ENCODE peak calls at places on chromosomes 3 and 15, in nine cellular contexts. Y is A172; L is ovary; O is kidney tubule cell; T is ELR; U is CD8-positive, alpha-beta memory T cell; Q is SK-N-DZ; Z is posterior vena cava; W is stimulated activated CD8-positive, alpha-beta memory T cell treated with anti-CD3 and anti-CD28 coated beads, Interleukin-15, amount 100 ng/mL, for 24 hours. M is an unnamed sample.

GRCh38 chr15:100559330-100559729 is 30.6 kb upstream of the CERS3 start:
- DNase-seq in Y (no peak), L (no peak), O (no peak), T (no peak), U (no peak), Q (no peak), Z (no peak), W (no peak), M (no peak)

GRCh38 chr3:170144437-170144843 is 37.1 kb downstream of the PHC3 start:
- DNase-seq in Y (no peak), L (no peak), O (peak), T (peak), U (no peak), Q (no peak), Z (no peak), W (no peak), M (no peak)

GRCh38 chr3:49759226-49759625 is 27.1 kb downstream of the IP6K1 start:
- DNase-seq in Y (no peak), L (peak), O (no peak), T (no peak), U (no peak), Q (no peak), Z (no peak), W (no peak), M (no peak)

GRCh38 chr3:106829206-106829605 is 548.0 kb upstream of the CCDC54 start:
- DNase-seq in Y (peak), L (no peak), O (peak), T (peak), U (no peak), Q (no peak), Z (no peak), W (no peak), M (no peak)

GRCh38 chr3:72310028-72310987 is 525.4 kb upstream of the PROK2 start:
- DNase-seq in Y (peak), L (no peak), O (peak), T (peak), U (no peak), Q (peak), Z (no peak), W (no peak), M (peak)

GRCh38 chr3:52763466-52763865 is 7.3 kb downstream of the NEK4 start:
- DNase-seq in Y (no peak), L (no peak), O (no peak), T (no peak), U (no peak), Q (no peak), Z (no peak), W (no peak), M (no peak)

GRCh38 chr3:15632212-15632580 is 30.7 kb downstream of the BTD start:
- DNase-seq in Y (no peak), L (no peak), O (no peak), T (no peak), U (no peak), Q (no peak), Z (no peak), W (no peak), M (no peak)

GRCh38 chr15:93716615-93717221 is 514.6 kb upstream of the MCTP2 start:
- DNase-seq in Y (no peak), L (no peak), O (no peak), T (no peak), U (no peak), Q (no peak), Z (no peak), W (no peak), M (no peak)

GRCh38 chr15:31387483-31388118 is 61.0 kb downstream of the KLF13 start:
- DNase-seq in Y (peak), L (no peak), O (peak), T (no peak), U (no peak), Q (no peak), Z (no peak), W (no peak), M (no peak)

GRCh38 chr3:106381265-106381942 is 512.6 kb upstream of the CBLB start:
- DNase-seq in Y (no peak), L (no peak), O (no peak), T (no peak), U (no peak), Q (peak), Z (no peak), W (no peak), M (no peak)

GRCh38 chr3:150135321-150135721 is 164.6 kb upstream of the PFN2 start:
- DNase-seq in Y (no peak), L (no peak), O (no peak), T (no peak), U (no peak), Q (no peak), Z (no peak), W (no peak), M (no peak)

GRCh38 chr3:11199902-11200678 is 45.8 kb downstream of the HRH1 start:
- DNase-seq in Y (no peak), L (no peak), O (no peak), T (peak), U (no peak), Q (no peak), Z (peak), W (no peak), M (no peak)

GRCh38 chr15:95215016-95215415 is 983.7 kb downstream of the MCTP2 start:
- DNase-seq in Y (no peak), L (no peak), O (no peak), T (no peak), U (no peak), Q (no peak), Z (no peak), W (no peak), M (no peak)

GRCh38 chr3:19945405-19946290 is 1.2 kb upstream of the RAB5A start:
- DNase-seq in Y (peak), L (peak), O (peak), T (peak), U (no peak), Q (no peak), Z (no peak), W (no peak), M (peak)

GRCh38 chr3:99250821-99251355 is 349.4 kb upstream of the DCBLD2 start:
- DNase-seq in Y (no peak), L (no peak), O (no peak), T (no peak), U (no peak), Q (no peak), Z (no peak), W (no peak), M (no peak)

GRCh38 chr3:160448845-160449659 is 534 bp downstream of the TRIM59 start:
- DNase-seq in Y (peak), L (peak), O (peak), T (peak), U (no peak), Q (no peak), Z (no peak), W (no peak), M (peak)

GRCh38 chr15:61051570-61052031 is 177.5 kb downstream of the RORA start:
- DNase-seq in Y (peak), L (peak), O (peak), T (peak), U (no peak), Q (peak), Z (no peak), W (no peak), M (no peak)

GRCh38 chr3:11204697-11205397 is 50.6 kb downstream of the HRH1 start:
- DNase-seq in Y (no peak), L (peak), O (no peak), T (no peak), U (no peak), Q (no peak), Z (peak), W (no peak), M (no peak)

GRCh38 chr15:34039506-34040123 is 611 bp upstream of the AVEN start:
- DNase-seq in Y (no peak), L (no peak), O (peak), T (peak), U (no peak), Q (peak), Z (no peak), W (no peak), M (peak)

GRCh38 chr3:25572336-25572735 is 92.4 kb downstream of the TOP2B start:
- DNase-seq in Y (peak), L (no peak), O (no peak), T (peak), U (no peak), Q (no peak), Z (no peak), W (no peak), M (no peak)

GRCh38 chr3:49659756-49660155 is 14.4 kb upstream of the APEH start:
- DNase-seq in Y (no peak), L (no peak), O (no peak), T (no peak), U (no peak), Q (no peak), Z (no peak), W (no peak), M (no peak)

GRCh38 chr3:14358426-14359211 is 43.8 kb upstream of the SLC6A6 start:
- DNase-seq in Y (no peak), L (peak), O (no peak), T (no peak), U (no peak), Q (no peak), Z (no peak), W (no peak), M (no peak)

GRCh38 chr3:184696643-184697042 is 15.2 kb downstream of the MAGEF1 start:
- DNase-seq in Y (no peak), L (no peak), O (no peak), T (no peak), U (no peak), Q (no peak), Z (peak), W (no peak), M (no peak)

GRCh38 chr3:35919160-35919559 is 279.8 kb downstream of the ARPP21 start:
- DNase-seq in Y (no peak), L (no peak), O (no peak), T (no peak), U (no peak), Q (no peak), Z (no peak), W (no peak), M (no peak)

GRCh38 chr3:12750223-12750622 is 8.8 kb downstream of the TMEM40 start:
- DNase-seq in Y (peak), L (peak), O (peak), T (peak), U (no peak), Q (no peak), Z (no peak), W (no peak), M (no peak)

GRCh38 chr15:26972636-26973035 is 1.7 kb downstream of the GABRG3 start:
- DNase-seq in Y (no peak), L (no peak), O (no peak), T (no peak), U (no peak), Q (no peak), Z (no peak), W (no peak), M (no peak)

GRCh38 chr15:34275154-34275553 is 50.3 kb downstream of the EMC4 start:
- DNase-seq in Y (no peak), L (no peak), O (no peak), T (peak), U (no peak), Q (no peak), Z (no peak), W (no peak), M (no peak)

GRCh38 chr3:27729748-27730611 is 7.9 kb upstream of the EOMES start:
- DNase-seq in Y (no peak), L (no peak), O (no peak), T (no peak), U (no peak), Q (no peak), Z (no peak), W (no peak), M (no peak)

GRCh38 chr15:28191832-28192231 is 92.7 kb upstream of the OCA2 start:
- DNase-seq in Y (peak), L (peak), O (peak), T (no peak), U (no peak), Q (peak), Z (peak), W (no peak), M (no peak)

GRCh38 chr3:107644631-107645030 is 121.9 kb downstream of the BBX start:
- DNase-seq in Y (no peak), L (no peak), O (no peak), T (peak), U (no peak), Q (no peak), Z (no peak), W (no peak), M (no peak)

GRCh38 chr3:37765591-37766219 is 96.0 kb upstream of the CTDSPL start:
- DNase-seq in Y (no peak), L (peak), O (peak), T (no peak), U (no peak), Q (peak), Z (no peak), W (no peak), M (no peak)

GRCh38 chr3:55445551-55445950 is 41.6 kb downstream of the WNT5A start:
- DNase-seq in Y (no peak), L (no peak), O (peak), T (no peak), U (no peak), Q (no peak), Z (no peak), W (no peak), M (no peak)